ENCODE peak calls at places on chromosomes 7 and 10, in ten cellular contexts. C, E, V, X, M, P, T, B, D and O are unnamed samples.

GRCh38 chr7:102991540-102992214 is 78.9 kb downstream of the LRRC17 start:
- DNase-seq in E (no peak), C (no peak), V (peak), M (no peak), B (peak), T (no peak), X (peak), D (no peak), P (no peak), O (peak)

GRCh38 chr7:77308792-77309191 is 107.4 kb downstream of the GSAP start:
- DNase-seq in B (no peak), C (no peak), X (no peak), E (no peak), V (no peak), M (no peak), P (no peak), D (no peak), T (no peak), O (no peak)

GRCh38 chr10:49761789-49762565 is at the start of gene OGDHL:
- DNase-seq in V (peak), E (no peak), B (peak), P (peak), D (peak), M (no peak), C (no peak), X (peak), T (peak), O (no peak)

GRCh38 chr7:72504057-72504456 is 91.9 kb upstream of the CALN1 start:
- DNase-seq in M (no peak), B (no peak), T (no peak), E (no peak), V (no peak), D (no peak), P (no peak), C (no peak), X (peak), O (no peak)

GRCh38 chr10:22345301-22346086 is at the start of gene SPAG6:
- DNase-seq in V (no peak), T (peak), P (no peak), D (peak), B (no peak), M (peak), C (no peak), E (no peak), X (no peak), O (no peak)

GRCh38 chr7:149815121-149815520 is 23.1 kb upstream of the ZNF862 start:
- DNase-seq in E (no peak), P (no peak), X (no peak), V (no peak), D (no peak), M (no peak), B (no peak), T (no peak), C (no peak), O (no peak)

GRCh38 chr10:110226926-110227641 is 19.7 kb downstream of the MXI1 start:
- DNase-seq in V (no peak), T (peak), C (peak), E (peak), P (peak), M (peak), B (no peak), D (peak), X (no peak), O (no peak)

GRCh38 chr7:132758983-132759382 is 182.7 kb upstream of the PLXNA4 start:
- DNase-seq in B (no peak), D (no peak), C (no peak), X (no peak), T (no peak), M (no peak), V (no peak), E (no peak), P (no peak), O (no peak)

GRCh38 chr10:94103192-94103591 is 109.5 kb downstream of the PLCE1 start:
- DNase-seq in B (no peak), T (no peak), X (no peak), E (no peak), D (no peak), P (no peak), M (no peak), V (no peak), C (no peak), O (no peak)

GRCh38 chr7:128863433-128863989 is 855 bp downstream of the ATP6V1F start:
- DNase-seq in B (peak), X (peak), D (no peak), C (peak), E (peak), T (peak), M (no peak), V (peak), P (no peak), O (peak)

GRCh38 chr7:131244259-131244852 is 83.3 kb upstream of the MKLN1 start:
- DNase-seq in M (no peak), T (peak), C (no peak), P (no peak), D (peak), E (no peak), V (peak), X (peak), B (peak), O (no peak)

GRCh38 chr7:14734839-14735321 is 167.7 kb downstream of the DGKB start:
- DNase-seq in V (no peak), B (no peak), T (peak), M (no peak), X (no peak), D (no peak), C (no peak), P (no peak), E (no peak), O (no peak)

GRCh38 chr7:1569016-1569415 is 816 bp downstream of the PSMG3 start:
- DNase-seq in E (peak), V (no peak), P (no peak), T (no peak), D (no peak), B (no peak), X (peak), M (peak), C (peak), O (no peak)

GRCh38 chr7:94512735-94513564 is 3.3 kb downstream of the CASD1 start:
- DNase-seq in M (no peak), B (no peak), T (no peak), E (no peak), V (no peak), D (no peak), X (no peak), P (no peak), C (no peak), O (peak)

GRCh38 chr7:111089822-111090426 is 1.0 kb upstream of the LRRN3 start:
- DNase-seq in P (peak), T (no peak), M (no peak), X (peak), E (peak), B (no peak), C (peak), D (no peak), V (peak), O (no peak)

GRCh38 chr10:33822774-33823173 is 488.3 kb upstream of the NRP1 start:
- DNase-seq in P (no peak), V (no peak), D (no peak), M (no peak), B (no peak), X (no peak), C (no peak), T (no peak), E (no peak), O (peak)